ENCODE peak calls at places on chromosomes 12 and 14, in nine cellular contexts. M is GM23338, K is hepatocyte, B is GM23248, I is HCT116, Q is neural progenitor cell, C is MM.1S, L is PC-3, N is SK-N-SH. D is an unnamed sample.

GRCh38 chr12:66176525-66176924 is 6.7 kb upstream of the TMBIM4 start:
- DNase-seq in B (no peak), M (no peak), N (no peak), I (no peak), C (no peak), Q (no peak), L (no peak), K (no peak), D (no peak)

GRCh38 chr12:11144297-11144696 is 9.9 kb upstream of the TAS2R30 start:
- DNase-seq in L (no peak), M (no peak), K (no peak), C (no peak), N (no peak), B (no peak), Q (no peak), I (no peak), D (no peak)

GRCh38 chr12:49220972-49221371 is 32.1 kb upstream of the TUBA1A start:
- DNase-seq in I (no peak), K (no peak), N (no peak), C (no peak), Q (no peak), L (no peak), M (no peak), B (no peak), D (no peak)

GRCh38 chr12:76866726-76867125 is 12.1 kb downstream of the CSRP2 start:
- DNase-seq in K (peak; percentile 42), I (no peak), L (no peak), C (no peak), B (peak; percentile 66), Q (peak; percentile 77), N (no peak), M (no peak), D (peak; percentile 85)

GRCh38 chr14:29618323-29619067 is 309.2 kb downstream of the PRKD1 start:
- DNase-seq in Q (no peak), K (no peak), M (no peak), N (no peak), L (no peak), B (no peak), I (no peak), C (no peak), D (no peak)

GRCh38 chr12:10214131-10214876 is 1.6 kb downstream of the GABARAPL1 start:
- DNase-seq in C (no peak), M (peak; percentile 60), N (no peak), K (peak; percentile 46), B (peak; percentile 73), I (no peak), Q (peak; percentile 25), L (peak; percentile 42), D (no peak)

GRCh38 chr12:106566771-106567170 is 16.0 kb upstream of the RFX4 start:
- DNase-seq in M (no peak), B (no peak), N (no peak), Q (no peak), I (no peak), L (no peak), C (no peak), K (no peak), D (no peak)

GRCh38 chr14:73753043-73753886 is 39.1 kb upstream of the PNMA1 start:
- DNase-seq in C (no peak), N (peak; percentile 64), B (peak; percentile 51), M (no peak), K (peak; percentile 77), I (no peak), Q (no peak), L (no peak), D (peak; percentile 17)

GRCh38 chr14:53793790-53794560 is 162.7 kb downstream of the BMP4 start:
- DNase-seq in M (no peak), B (no peak), K (no peak), Q (no peak), L (peak; percentile 55), N (no peak), I (no peak), C (no peak), D (no peak)

GRCh38 chr12:678747-679712 is 15.8 kb upstream of the NINJ2 start:
- DNase-seq in C (no peak), B (no peak), N (no peak), I (no peak), K (no peak), L (no peak), Q (no peak), M (no peak), D (no peak)

GRCh38 chr12:68638721-68639395 is 28.2 kb downstream of the RAP1B start:
- DNase-seq in B (no peak), K (no peak), Q (no peak), N (no peak), C (no peak), M (no peak), L (no peak), I (no peak), D (no peak)

GRCh38 chr14:74698471-74698870 is 14.4 kb downstream of the AREL1 start:
- DNase-seq in B (no peak), K (no peak), C (no peak), L (no peak), Q (no peak), N (no peak), M (no peak), I (no peak), D (no peak)

GRCh38 chr12:49824886-49825285 is 3.3 kb downstream of the NCKAP5L start:
- DNase-seq in M (no peak), Q (no peak), N (no peak), K (no peak), I (no peak), C (no peak), B (peak; percentile 94), L (no peak), D (no peak)

GRCh38 chr12:96886998-96887677 is 19.9 kb upstream of the NEDD1 start:
- DNase-seq in Q (no peak), L (no peak), B (no peak), K (peak; percentile 45), N (no peak), I (no peak), C (no peak), M (peak; percentile 43), D (no peak)

GRCh38 chr12:15700595-15700994 is 88.6 kb downstream of the EPS8 start:
- DNase-seq in N (no peak), M (no peak), K (no peak), B (peak; percentile 95), L (peak; percentile 79), Q (no peak), I (peak; percentile 85), C (peak; percentile 15), D (no peak)

GRCh38 chr14:72856530-72857264 is 37.2 kb downstream of the DPF3 start:
- DNase-seq in C (no peak), L (no peak), M (no peak), K (peak; percentile 69), I (no peak), N (no peak), B (no peak), Q (no peak), D (no peak)

GRCh38 chr12:65278576-65279386 is at the start of gene MSRB3:
- DNase-seq in I (peak; percentile 19), M (peak; percentile 88), L (peak; percentile 61), B (peak; percentile 91), C (peak; percentile 38), K (peak; percentile 81), N (peak; percentile 75), Q (peak; percentile 92), D (no peak)

GRCh38 chr12:71780207-71780822 is 25.7 kb downstream of the RAB21 start:
- DNase-seq in K (peak; percentile 68), B (peak; percentile 80), C (peak; percentile 39), I (peak; percentile 16), Q (peak; percentile 40), M (peak; percentile 73), L (peak; percentile 63), N (peak; percentile 43), D (peak; percentile 55)

GRCh38 chr14:100548939-100549338 is 38.3 kb downstream of the BEGAIN start:
- DNase-seq in K (no peak), M (no peak), I (no peak), Q (no peak), C (no peak), L (no peak), N (no peak), B (no peak), D (no peak)
- TF ChIP-seq EZH2phosphoT487 in K (no peak), M (no peak), I (no peak), Q (no peak), C (no peak), L (no peak), N (no peak), B (no peak), D (no peak)

GRCh38 chr14:105471823-105472495 is 2.7 kb upstream of the CRIP2 start:
- DNase-seq in C (no peak), I (no peak), K (no peak), N (no peak), B (no peak), L (no peak), M (no peak), Q (no peak), D (no peak)
- H2AFZ ChIP-seq in C (no peak overlapping the region), I (no peak overlapping the region), K (no peak overlapping the region), N (no peak overlapping the region), B (no peak overlapping the region), L (no peak overlapping the region), M (no peak overlapping the region), Q (no peak overlapping the region), D (no peak overlapping the region)

DNA sequence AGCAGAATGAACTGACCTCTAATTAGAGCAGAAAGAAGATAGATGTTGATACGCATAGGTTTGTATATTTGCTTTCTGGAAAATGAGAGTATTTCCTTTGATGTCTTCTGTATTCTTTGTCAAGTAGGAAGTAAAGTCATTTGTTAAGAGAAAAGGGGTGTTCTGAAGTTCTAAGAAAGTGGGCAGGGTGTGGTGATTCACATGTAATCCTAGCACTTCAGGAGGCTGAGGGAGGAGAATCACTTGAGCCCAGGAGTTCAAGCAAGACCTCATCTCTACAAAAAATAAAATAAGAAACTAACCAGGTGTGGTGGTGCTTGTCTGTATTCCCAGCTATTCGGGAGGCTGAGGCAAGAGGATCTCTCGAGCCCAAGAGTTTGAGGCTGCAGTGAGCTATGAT is 2.8 kb downstream of the RHNO1 start:
- DNase-seq in N (no peak), K (no peak), L (no peak), Q (no peak), I (no peak), M (no peak), C (no peak), B (no peak), D (no peak)
- TF ChIP-seq EZH2phosphoT487 in N (no peak), K (no peak), L (no peak), Q (no peak), I (no peak), M (no peak), C (no peak), B (no peak), D (no peak)

GRCh38 chr12:14257303-14257733 is 108.2 kb upstream of the ATF7IP start:
- DNase-seq in N (no peak), I (no peak), K (no peak), M (no peak), L (no peak), C (no peak), Q (no peak), B (no peak), D (no peak)

GRCh38 chr12:14256139-14256538 is 109.3 kb upstream of the ATF7IP start:
- DNase-seq in I (no peak), N (no peak), L (peak; percentile 45), M (no peak), B (peak; percentile 79), K (no peak), Q (no peak), C (no peak), D (no peak)

GRCh38 chr12:14257734-14258467 is 107.6 kb upstream of the ATF7IP start:
- DNase-seq in K (peak; percentile 95), N (peak; percentile 68), Q (peak; percentile 96), C (peak; percentile 95), I (peak; percentile 97), B (peak; percentile 96), M (peak; percentile 100), L (peak; percentile 97), D (peak; percentile 99)

GRCh38 chr12:14258468-14258947 is 107.0 kb upstream of the ATF7IP start:
- DNase-seq in K (peak; percentile 31), I (no peak), M (peak; percentile 57), N (no peak), C (no peak), L (no peak), B (peak; percentile 49), Q (peak; percentile 49), D (no peak)

GRCh38 chr12:14256555-14257169 is 108.8 kb upstream of the ATF7IP start:
- DNase-seq in Q (peak; percentile 77), B (peak; percentile 92), C (peak; percentile 52), L (peak; percentile 81), I (peak; percentile 80), M (peak; percentile 92), K (peak; percentile 82), N (peak; percentile 42), D (peak; percentile 94)
- H2AFZ ChIP-seq in Q (peak overlapping the region; percentile 58), B (peak overlapping the region; percentile 91), C (peak overlapping the region; percentile 26), L (peak overlapping the region; percentile 79), I (peak overlapping the region; percentile 79), M (no peak overlapping the region), K (peak overlapping the region; percentile 22), N (peak overlapping the region; percentile 69), D (peak overlapping the region; percentile 82)

D was measured in OCI-LY7.